ENCODE peak calls at places on chromosomes 3 and 15, in six cellular contexts. One of them, this sample, is unnamed.

GRCh38 chr3:73740041-73740440 is 115.3 kb upstream of the PDZRN3 start:
- DNase-seq in AG09319: no peak
- DNase-seq in amniotic epithelial cell: peak; percentile 80
- DNase-seq in stimulated activated CD8-positive, alpha-beta memory T cell treated with anti-CD3 and anti-CD28 coated beads, Interleukin-7, amount 100 ng/mL, for 1 hour: no peak
- DNase-seq in H9: no peak
- DNase-seq in OCI-M1: no peak
- DNase-seq in this sample: peak; percentile 51

GRCh38 chr15:92839696-92840095 is 60.4 kb upstream of the CHD2 start:
- DNase-seq in amniotic epithelial cell: no peak
- DNase-seq in AG09319: no peak
- DNase-seq in OCI-M1: no peak
- DNase-seq in H9: no peak
- DNase-seq in stimulated activated CD8-positive, alpha-beta memory T cell treated with anti-CD3 and anti-CD28 coated beads, Interleukin-7, amount 100 ng/mL, for 1 hour: no peak
- DNase-seq in this sample: no peak

GRCh38 chr3:164752814-164753213 is 325.5 kb downstream of the SI start:
- DNase-seq in stimulated activated CD8-positive, alpha-beta memory T cell treated with anti-CD3 and anti-CD28 coated beads, Interleukin-7, amount 100 ng/mL, for 1 hour: no peak
- DNase-seq in AG09319: no peak
- DNase-seq in H9: no peak
- DNase-seq in OCI-M1: no peak
- DNase-seq in amniotic epithelial cell: no peak
- DNase-seq in this sample: no peak

GRCh38 chr15:84924074-84924700 is 39.7 kb downstream of the SLC28A1 start:
- DNase-seq in OCI-M1: no peak
- DNase-seq in AG09319: no peak
- DNase-seq in H9: no peak
- DNase-seq in stimulated activated CD8-positive, alpha-beta memory T cell treated with anti-CD3 and anti-CD28 coated beads, Interleukin-7, amount 100 ng/mL, for 1 hour: no peak
- DNase-seq in amniotic epithelial cell: peak; percentile 34
- DNase-seq in this sample: peak; percentile 18

GRCh38 chr15:90550919-90551318 is 21.2 kb downstream of the CRTC3 start:
- DNase-seq in OCI-M1: no peak
- DNase-seq in stimulated activated CD8-positive, alpha-beta memory T cell treated with anti-CD3 and anti-CD28 coated beads, Interleukin-7, amount 100 ng/mL, for 1 hour: no peak
- DNase-seq in AG09319: no peak
- DNase-seq in H9: no peak
- DNase-seq in amniotic epithelial cell: peak; percentile 68
- DNase-seq in this sample: no peak

GRCh38 chr15:62506217-62506805 is 341.2 kb upstream of the C2CD4B start:
- DNase-seq in stimulated activated CD8-positive, alpha-beta memory T cell treated with anti-CD3 and anti-CD28 coated beads, Interleukin-7, amount 100 ng/mL, for 1 hour: no peak
- DNase-seq in OCI-M1: no peak
- DNase-seq in AG09319: no peak
- DNase-seq in amniotic epithelial cell: peak; percentile 57
- DNase-seq in H9: no peak
- DNase-seq in this sample: peak; percentile 75

GRCh38 chr3:127656906-127657305 is 15.8 kb upstream of the ABTB1 start:
- DNase-seq in AG09319: no peak
- DNase-seq in OCI-M1: no peak
- DNase-seq in stimulated activated CD8-positive, alpha-beta memory T cell treated with anti-CD3 and anti-CD28 coated beads, Interleukin-7, amount 100 ng/mL, for 1 hour: no peak
- DNase-seq in H9: no peak
- DNase-seq in amniotic epithelial cell: no peak
- DNase-seq in this sample: no peak

GRCh38 chr15:36265422-36265821 is 314.0 kb upstream of the CDIN1 start:
- DNase-seq in H9: no peak
- DNase-seq in amniotic epithelial cell: no peak
- DNase-seq in OCI-M1: no peak
- DNase-seq in AG09319: no peak
- DNase-seq in stimulated activated CD8-positive, alpha-beta memory T cell treated with anti-CD3 and anti-CD28 coated beads, Interleukin-7, amount 100 ng/mL, for 1 hour: no peak
- DNase-seq in this sample: peak; percentile 55

GRCh38 chr3:7787871-7788828 is 713.5 kb upstream of the LMCD1 start:
- DNase-seq in amniotic epithelial cell: no peak
- DNase-seq in stimulated activated CD8-positive, alpha-beta memory T cell treated with anti-CD3 and anti-CD28 coated beads, Interleukin-7, amount 100 ng/mL, for 1 hour: no peak
- DNase-seq in H9: no peak
- DNase-seq in AG09319: no peak
- DNase-seq in OCI-M1: peak; percentile 12
- DNase-seq in this sample: no peak

GRCh38 chr3:131326307-131326706 is 55.3 kb upstream of the NUDT16 start:
- DNase-seq in OCI-M1: no peak
- DNase-seq in AG09319: no peak
- DNase-seq in stimulated activated CD8-positive, alpha-beta memory T cell treated with anti-CD3 and anti-CD28 coated beads, Interleukin-7, amount 100 ng/mL, for 1 hour: no peak
- DNase-seq in H9: no peak
- DNase-seq in amniotic epithelial cell: peak; percentile 10
- DNase-seq in this sample: no peak

GRCh38 chr3:54557538-54558419 is 370.1 kb downstream of the LRTM1 start:
- DNase-seq in AG09319: no peak
- DNase-seq in OCI-M1: peak; percentile 2
- DNase-seq in amniotic epithelial cell: no peak
- DNase-seq in stimulated activated CD8-positive, alpha-beta memory T cell treated with anti-CD3 and anti-CD28 coated beads, Interleukin-7, amount 100 ng/mL, for 1 hour: no peak
- DNase-seq in H9: no peak
- DNase-seq in this sample: no peak

GRCh38 chr3:190229632-190230424 is 92.4 kb downstream of the CLDN1 start:
- DNase-seq in amniotic epithelial cell: peak; percentile 86
- DNase-seq in AG09319: no peak
- DNase-seq in stimulated activated CD8-positive, alpha-beta memory T cell treated with anti-CD3 and anti-CD28 coated beads, Interleukin-7, amount 100 ng/mL, for 1 hour: no peak
- DNase-seq in OCI-M1: peak; percentile 36
- DNase-seq in H9: no peak
- DNase-seq in this sample: peak; percentile 43

GRCh38 chr3:194990454-194991337 is 280.3 kb downstream of the XXYLT1 start:
- DNase-seq in H9: no peak
- DNase-seq in amniotic epithelial cell: no peak
- DNase-seq in AG09319: no peak
- DNase-seq in OCI-M1: no peak
- DNase-seq in stimulated activated CD8-positive, alpha-beta memory T cell treated with anti-CD3 and anti-CD28 coated beads, Interleukin-7, amount 100 ng/mL, for 1 hour: no peak
- DNase-seq in this sample: no peak

GRCh38 chr3:111627092-111627491 is 31.9 kb upstream of the ZBED2 start:
- DNase-seq in OCI-M1: no peak
- DNase-seq in AG09319: no peak
- DNase-seq in stimulated activated CD8-positive, alpha-beta memory T cell treated with anti-CD3 and anti-CD28 coated beads, Interleukin-7, amount 100 ng/mL, for 1 hour: no peak
- DNase-seq in amniotic epithelial cell: no peak
- DNase-seq in H9: no peak
- DNase-seq in this sample: no peak

GRCh38 chr15:42456539-42456938 is 34.4 kb downstream of the ZNF106 start:
- DNase-seq in stimulated activated CD8-positive, alpha-beta memory T cell treated with anti-CD3 and anti-CD28 coated beads, Interleukin-7, amount 100 ng/mL, for 1 hour: no peak
- DNase-seq in H9: no peak
- DNase-seq in AG09319: no peak
- DNase-seq in OCI-M1: no peak
- DNase-seq in amniotic epithelial cell: no peak
- DNase-seq in this sample: no peak

GRCh38 chr15:101210466-101210865 is 41.4 kb downstream of the CHSY1 start:
- DNase-seq in amniotic epithelial cell: peak; percentile 26
- DNase-seq in H9: no peak
- DNase-seq in stimulated activated CD8-positive, alpha-beta memory T cell treated with anti-CD3 and anti-CD28 coated beads, Interleukin-7, amount 100 ng/mL, for 1 hour: no peak
- DNase-seq in OCI-M1: peak; percentile 6
- DNase-seq in AG09319: no peak
- DNase-seq in this sample: no peak

GRCh38 chr3:38545983-38546382 is 49.8 kb downstream of the EXOG start:
- DNase-seq in AG09319: no peak
- DNase-seq in stimulated activated CD8-positive, alpha-beta memory T cell treated with anti-CD3 and anti-CD28 coated beads, Interleukin-7, amount 100 ng/mL, for 1 hour: no peak
- DNase-seq in amniotic epithelial cell: no peak
- DNase-seq in H9: no peak
- DNase-seq in OCI-M1: no peak
- DNase-seq in this sample: no peak

GRCh38 chr15:93348711-93349110 is 259.7 kb upstream of the RGMA start:
- DNase-seq in OCI-M1: no peak
- DNase-seq in amniotic epithelial cell: no peak
- DNase-seq in H9: no peak
- DNase-seq in stimulated activated CD8-positive, alpha-beta memory T cell treated with anti-CD3 and anti-CD28 coated beads, Interleukin-7, amount 100 ng/mL, for 1 hour: no peak
- DNase-seq in AG09319: no peak
- DNase-seq in this sample: no peak

GRCh38 chr3:172685331-172686214 is 25.3 kb downstream of the NCEH1 start:
- DNase-seq in AG09319: no peak
- DNase-seq in H9: no peak
- DNase-seq in amniotic epithelial cell: no peak
- DNase-seq in OCI-M1: no peak
- DNase-seq in stimulated activated CD8-positive, alpha-beta memory T cell treated with anti-CD3 and anti-CD28 coated beads, Interleukin-7, amount 100 ng/mL, for 1 hour: no peak
- DNase-seq in this sample: peak; percentile 49

GRCh38 chr3:62180514-62180913 is 192.8 kb downstream of the FEZF2 start:
- DNase-seq in amniotic epithelial cell: no peak
- DNase-seq in OCI-M1: no peak
- DNase-seq in AG09319: no peak
- DNase-seq in H9: no peak
- DNase-seq in stimulated activated CD8-positive, alpha-beta memory T cell treated with anti-CD3 and anti-CD28 coated beads, Interleukin-7, amount 100 ng/mL, for 1 hour: no peak
- DNase-seq in this sample: no peak

This sample was measured in fibroblast of villous mesenchyme.